ENCODE peak calls at places on chromosomes 1 and 21, in seven cellular contexts. M is adrenal gland, Q is A549, G is Panc1, N is IMR-90, B is lower lobe of right lung, L is lower leg skin. W is an unnamed sample.

GRCh38 chr1:238199325-238199724 is 308.6 kb upstream of the ZP4 start:
- DNase-seq in M (no peak), Q (no peak), G (no peak), N (no peak), B (no peak), L (no peak), W (no peak)

GRCh38 chr1:158087320-158087927 is 93.3 kb upstream of the CD1D start:
- DNase-seq in M (peak), Q (peak), G (peak), N (peak), B (no peak), L (peak), W (peak)

GRCh38 chr1:6491480-6491962 is at the start of gene PLEKHG5:
- DNase-seq in M (no peak), Q (peak), G (no peak), N (peak), B (no peak), L (no peak), W (peak)

GRCh38 chr1:21337931-21338567 is 47.8 kb upstream of the ECE1 start:
- DNase-seq in M (peak), Q (peak), G (no peak), N (peak), B (peak), L (peak), W (peak)

GRCh38 chr1:234474375-234474774 is 4.6 kb downstream of the TARBP1 start:
- DNase-seq in M (no peak), Q (no peak), G (no peak), N (peak), B (no peak), L (no peak), W (no peak)

GRCh38 chr21:42398414-42399030 is 2.7 kb upstream of the TMPRSS3 start:
- DNase-seq in M (no peak), Q (no peak), G (no peak), N (no peak), B (no peak), L (no peak), W (no peak)

GRCh38 chr1:67040405-67040804 is 13.5 kb downstream of the SLC35D1 start:
- DNase-seq in M (no peak), Q (no peak), G (no peak), N (no peak), B (no peak), L (no peak), W (no peak)

GRCh38 chr1:235328271-235329138 is at the start of gene GGPS1:
- DNase-seq in M (peak), Q (peak), G (peak), N (peak), B (peak), L (peak), W (peak)

DNA sequence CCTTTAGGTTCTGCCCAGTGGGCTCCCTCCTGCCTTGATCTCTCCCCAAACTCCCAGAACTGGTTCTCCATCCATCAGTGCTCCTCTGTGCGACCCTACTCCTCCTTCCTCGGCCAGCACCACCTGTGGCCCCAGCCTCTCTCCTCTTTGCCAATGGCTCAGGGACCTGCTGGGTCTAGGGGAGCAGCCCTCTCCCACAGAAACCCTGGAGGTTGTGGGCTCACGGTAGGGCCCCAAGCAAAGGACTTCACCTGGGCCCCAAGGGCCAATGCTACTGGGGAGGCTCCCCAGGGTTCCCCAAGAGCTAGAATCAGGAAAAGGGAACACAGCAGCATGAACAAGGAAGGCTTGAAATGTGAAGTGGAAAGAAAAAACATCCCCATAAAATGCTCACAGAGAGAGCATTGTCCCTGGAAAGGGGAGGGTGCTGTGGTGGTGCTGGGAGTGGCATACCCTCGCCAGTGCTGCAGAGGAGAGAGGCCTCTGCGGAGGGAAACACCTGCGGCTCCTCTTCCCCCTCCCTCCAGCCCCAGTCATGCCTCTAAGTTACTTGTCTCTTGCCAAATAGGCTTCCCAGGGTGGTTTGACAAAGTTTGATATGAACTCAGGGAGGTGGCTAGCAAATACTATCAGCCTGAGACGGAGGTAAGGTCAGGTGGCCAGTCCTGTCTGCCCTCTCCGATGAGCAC is 2.5 kb downstream of the TMEM63A start:
- DNase-seq in M (no peak), Q (no peak), G (no peak), N (no peak), B (peak), L (no peak), W (no peak)
- TF ChIP-seq CTCF in M (no peak), Q (no peak), G (no peak), N (no peak), B (no peak), L (no peak), W (no peak)

GRCh38 chr1:84724128-84724860 is 34.0 kb upstream of the SSX2IP start:
- DNase-seq in M (no peak), Q (peak), G (peak), N (no peak), B (peak), L (no peak), W (no peak)
- TF ChIP-seq CTCF in M (peak), Q (peak), G (peak), N (no peak), B (peak), L (no peak), W (no peak)

DNA sequence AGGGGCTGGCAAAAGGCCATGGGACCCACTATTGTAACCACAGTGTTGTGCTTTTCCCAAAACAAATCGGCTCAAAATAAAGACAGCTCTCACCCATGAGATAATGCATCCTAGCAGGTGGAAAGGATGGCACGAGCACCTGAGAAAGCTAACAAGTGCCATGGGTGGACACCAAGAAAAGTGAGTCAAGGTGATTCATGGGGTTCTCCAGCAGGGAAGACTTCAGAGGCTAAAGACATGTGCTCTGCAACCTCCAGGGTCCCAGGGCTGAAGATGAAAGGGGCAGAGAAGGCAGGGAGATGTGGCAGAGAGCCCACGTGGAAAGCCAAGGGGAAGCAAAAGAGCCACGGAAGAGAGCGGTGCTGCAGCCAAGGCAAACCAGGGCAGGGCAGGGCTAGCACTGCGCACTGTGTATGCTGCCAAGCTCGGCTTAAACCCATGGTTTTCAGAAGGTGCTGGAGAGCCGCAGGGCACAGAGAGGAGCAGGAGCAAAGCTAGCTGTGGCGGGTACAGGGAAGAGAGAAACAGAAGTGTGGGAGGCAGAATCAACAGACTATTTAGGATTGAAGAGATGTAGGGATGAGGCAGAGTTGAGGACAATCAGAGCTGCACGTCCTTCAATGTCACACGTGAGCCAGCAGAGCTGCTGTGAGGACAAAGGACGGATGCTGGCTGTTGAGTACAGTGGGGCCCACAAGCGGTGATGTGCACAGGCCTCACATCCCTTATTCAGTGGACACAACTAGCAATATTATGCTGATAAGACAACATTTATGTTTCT is 41.8 kb upstream of the C1orf198 start:
- DNase-seq in M (no peak), Q (no peak), G (no peak), N (no peak), B (no peak), L (no peak), W (no peak)
- TF ChIP-seq CTCF in M (no peak), Q (no peak), G (no peak), N (no peak), B (no peak), L (no peak), W (no peak)

DNA sequence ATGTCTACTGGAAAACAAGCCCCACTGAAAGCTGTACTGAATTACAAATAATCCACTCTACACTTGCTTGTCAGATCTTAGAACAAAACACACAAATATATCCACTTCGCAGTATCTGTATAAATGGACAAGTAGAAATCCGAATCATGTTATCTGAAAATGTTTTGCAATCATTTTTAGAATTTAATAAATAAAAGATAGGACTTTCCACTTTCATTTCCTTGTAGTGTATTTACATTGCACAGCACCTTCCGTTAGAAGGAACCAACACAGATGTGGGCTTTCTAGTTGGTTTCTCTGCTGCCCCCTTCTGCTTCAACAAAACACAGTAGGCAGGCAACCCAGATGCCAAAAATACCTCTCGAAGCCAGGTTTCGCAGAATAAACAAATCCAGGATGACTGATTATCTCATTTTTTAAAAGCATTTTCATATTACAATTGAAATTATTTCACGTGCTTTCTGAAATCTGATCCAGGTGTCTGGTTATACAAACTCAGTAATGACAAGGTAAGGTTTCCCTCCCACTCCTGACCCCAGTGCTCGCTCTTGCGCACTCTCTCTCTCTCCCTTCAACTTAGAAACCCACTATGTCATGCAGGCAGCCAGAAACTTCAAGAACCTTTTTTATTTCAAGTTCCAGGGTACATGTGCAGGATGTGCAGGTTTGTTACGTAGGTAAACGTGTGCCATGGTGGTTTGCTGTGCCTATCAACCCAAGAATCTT is 389.9 kb downstream of the SMYD3 start:
- DNase-seq in M (peak), Q (peak), G (no peak), N (peak), B (no peak), L (no peak), W (peak)
- TF ChIP-seq CTCF in M (peak), Q (peak), G (peak), N (peak), B (peak), L (no peak), W (peak)

DNA sequence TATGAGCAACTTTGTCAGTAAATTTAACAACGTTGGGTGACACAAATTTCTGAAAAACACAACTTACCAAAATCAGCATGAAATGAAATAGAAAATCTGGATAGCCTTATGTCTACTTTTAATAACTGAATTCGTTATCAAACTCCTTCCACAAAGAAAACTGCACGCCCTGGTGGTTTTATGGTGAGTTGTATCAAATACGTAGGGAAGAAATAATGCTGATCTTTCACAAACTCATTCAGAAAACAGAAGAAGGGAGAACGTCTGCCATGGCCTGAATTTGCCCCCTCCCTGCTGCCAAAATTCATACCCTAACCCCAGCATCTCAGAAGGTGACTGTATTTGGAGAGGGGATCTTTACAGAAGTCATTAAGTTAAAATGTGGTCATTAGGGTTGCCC is 50.0 kb upstream of the COL18A1 start:
- DNase-seq in M (no peak), Q (no peak), G (no peak), N (no peak), B (no peak), L (no peak), W (no peak)
- TF ChIP-seq CTCF in M (peak), Q (no peak), G (no peak), N (no peak), B (no peak), L (no peak), W (no peak)

DNA sequence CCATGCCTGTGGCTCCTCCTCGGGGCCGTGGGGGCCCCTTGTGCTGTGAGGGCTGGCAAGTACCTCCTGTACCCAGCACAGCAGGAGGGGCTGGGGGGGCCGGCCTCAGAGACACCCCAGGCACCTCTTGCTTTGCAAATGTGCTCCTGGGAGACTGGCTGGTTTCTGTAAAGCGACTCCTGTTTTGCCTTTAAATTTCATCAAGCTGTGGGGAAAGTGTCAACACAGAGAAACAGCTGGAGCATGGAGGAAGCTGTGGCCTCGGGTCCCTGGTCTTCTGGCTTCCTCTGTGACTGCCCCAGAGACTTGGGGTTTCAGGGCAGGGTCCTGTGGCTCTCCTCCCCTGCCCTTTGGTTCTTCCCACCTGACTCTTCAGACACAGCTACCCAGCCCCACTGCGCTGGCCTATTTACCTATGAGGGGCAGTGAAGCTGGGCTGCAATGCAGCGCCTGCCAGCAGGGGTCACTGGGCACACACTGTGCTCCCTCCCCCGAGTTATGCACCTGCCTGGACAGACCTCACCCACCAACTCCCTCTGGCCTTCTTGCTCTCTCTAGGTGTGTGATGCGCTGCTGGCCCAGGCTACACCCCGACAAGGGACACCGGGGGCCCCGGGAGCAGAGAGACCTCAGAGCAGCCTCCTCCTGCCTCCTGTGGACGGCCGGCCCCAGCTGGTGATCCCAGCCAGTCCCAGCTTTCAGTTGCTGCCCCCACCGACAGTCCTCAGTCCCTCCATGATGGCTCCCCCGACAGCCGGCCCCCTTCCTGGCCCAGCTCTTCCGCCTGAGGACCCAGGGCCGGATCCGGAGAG is 17.6 kb upstream of the PEX10 start:
- DNase-seq in M (no peak), Q (no peak), G (no peak), N (no peak), B (no peak), L (no peak), W (no peak)
- TF ChIP-seq CTCF in M (peak), Q (peak), G (peak), N (peak), B (peak), L (no peak), W (peak)

GRCh38 chr1:156748670-156749428 is 2.6 kb downstream of the HDGF start:
- DNase-seq in M (peak), Q (peak), G (no peak), N (peak), B (peak), L (no peak), W (peak)

GRCh38 chr1:156746716-156747631 is 4.5 kb downstream of the HDGF start:
- DNase-seq in M (peak), Q (peak), G (no peak), N (peak), B (peak), L (peak), W (peak)

GRCh38 chr1:156749429-156750118 is 1.9 kb downstream of the HDGF start:
- DNase-seq in M (no peak), Q (peak), G (no peak), N (no peak), B (peak), L (no peak), W (no peak)

GRCh38 chr1:156746381-156746715 is 5.1 kb downstream of the HDGF start:
- DNase-seq in M (no peak), Q (no peak), G (no peak), N (no peak), B (no peak), L (no peak), W (no peak)

GRCh38 chr1:156747737-156748669 is 3.5 kb downstream of the HDGF start:
- DNase-seq in M (no peak), Q (no peak), G (no peak), N (no peak), B (no peak), L (no peak), W (peak)
- TF ChIP-seq CTCF in M (no peak), Q (no peak), G (no peak), N (no peak), B (no peak), L (no peak), W (no peak)

DNA sequence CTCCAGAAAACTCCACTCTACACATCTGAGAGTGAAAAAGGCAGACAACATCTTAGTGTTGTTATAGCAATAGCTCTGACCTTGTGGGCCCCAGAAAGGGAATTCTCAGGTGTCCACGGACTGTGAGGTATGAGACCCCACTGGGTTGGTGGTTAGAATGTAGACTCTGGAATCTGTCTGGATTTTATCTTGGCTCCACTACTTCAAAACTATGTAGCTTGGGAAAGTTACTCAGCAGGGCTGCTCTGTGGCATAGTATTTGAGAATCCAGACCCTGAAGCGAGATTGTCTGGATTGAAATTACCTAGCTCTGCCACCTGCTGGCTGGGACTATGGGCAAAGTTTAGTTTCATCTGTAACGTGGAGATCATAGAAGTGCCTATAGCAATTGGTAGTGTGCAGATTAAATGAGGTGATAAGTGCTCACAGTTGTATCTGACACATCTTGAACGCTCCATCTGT is 25.8 kb downstream of the PRDM2 start:
- DNase-seq in M (peak), Q (peak), G (no peak), N (peak), B (no peak), L (no peak), W (peak)
- TF ChIP-seq CTCF in M (peak), Q (peak), G (peak), N (peak), B (peak), L (no peak), W (peak)

DNA sequence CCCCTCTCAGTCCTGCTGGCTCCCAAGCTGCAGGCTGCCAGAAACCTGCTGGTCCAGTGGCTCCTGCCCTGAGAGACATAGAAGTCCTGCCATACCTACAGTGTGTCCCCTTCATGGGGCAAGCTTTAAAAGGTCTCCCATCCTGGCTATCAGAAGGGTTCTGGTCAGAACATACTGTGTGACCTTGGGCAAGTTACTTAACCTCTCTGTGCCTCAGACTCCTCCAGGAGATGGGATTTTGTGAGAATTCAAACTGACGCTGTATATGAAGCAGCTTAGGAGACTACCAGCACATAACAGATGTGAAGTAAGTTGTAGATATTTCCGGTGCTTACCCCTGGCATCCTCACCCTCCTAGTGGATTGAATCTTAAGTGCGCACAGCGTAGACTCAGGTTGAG is 8.7 kb upstream of the GJB5 start:
- DNase-seq in M (no peak), Q (no peak), G (no peak), N (no peak), B (no peak), L (no peak), W (no peak)
- TF ChIP-seq CTCF in M (no peak), Q (no peak), G (no peak), N (no peak), B (no peak), L (no peak), W (no peak)